ENCODE peak calls at places on chromosomes 16 and 17, in ten cellular contexts. I, B, O, L, X, K, T, F, C and Y are unnamed samples.

GRCh38 chr16:89410794-89411309 is 79.5 kb downstream of the ANKRD11 start:
- DNase-seq in I (peak; percentile 55), B (peak; percentile 31), O (peak; percentile 55), L (no peak), X (peak; percentile 82), K (peak; percentile 98), T (no peak), F (peak; percentile 43), C (peak; percentile 66), Y (peak; percentile 84)

GRCh38 chr17:46929413-46929812 is 6.5 kb downstream of the GOSR2 start:
- DNase-seq in I (no peak), B (no peak), O (no peak), L (no peak), X (no peak), K (no peak), T (no peak), F (no peak), C (no peak), Y (no peak)

GRCh38 chr17:2924211-2924610 is 128.0 kb downstream of the RAP1GAP2 start:
- DNase-seq in I (no peak), B (no peak), O (no peak), L (no peak), X (no peak), K (no peak), T (no peak), F (no peak), C (no peak), Y (no peak)

GRCh38 chr17:55433629-55434422 is 12.2 kb upstream of the MMD start:
- DNase-seq in I (no peak), B (no peak), O (no peak), L (no peak), X (no peak), K (peak; percentile 48), T (no peak), F (no peak), C (peak; percentile 70), Y (no peak)

GRCh38 chr16:63983401-63983800 is 1138.5 kb downstream of the CDH11 start:
- DNase-seq in I (no peak), B (no peak), O (no peak), L (no peak), X (no peak), K (no peak), T (no peak), F (no peak), C (no peak), Y (no peak)

GRCh38 chr16:1527836-1528811 is 5.3 kb upstream of the TMEM204 start:
- DNase-seq in I (peak; percentile 80), B (no peak), O (peak; percentile 69), L (no peak), X (no peak), K (peak; percentile 78), T (no peak), F (no peak), C (no peak), Y (no peak)

GRCh38 chr17:58215685-58216084 is 3.4 kb downstream of the MKS1 start:
- DNase-seq in I (no peak), B (no peak), O (no peak), L (no peak), X (no peak), K (no peak), T (no peak), F (no peak), C (no peak), Y (no peak)

GRCh38 chr16:46763147-46763546 is 15.0 kb upstream of the MYLK3 start:
- DNase-seq in I (peak; percentile 84), B (no peak), O (peak; percentile 84), L (no peak), X (no peak), K (no peak), T (no peak), F (no peak), C (no peak), Y (no peak)

GRCh38 chr16:11290102-11290893 is 9.2 kb upstream of the PRM1 start:
- DNase-seq in I (no peak), B (no peak), O (no peak), L (no peak), X (no peak), K (no peak), T (no peak), F (no peak), C (no peak), Y (no peak)

GRCh38 chr17:39661044-39661406 is 4.1 kb upstream of the TCAP start:
- DNase-seq in I (peak; percentile 69), B (no peak), O (no peak), L (no peak), X (no peak), K (no peak), T (no peak), F (no peak), C (no peak), Y (no peak)

GRCh38 chr17:39660011-39660360 is 5.2 kb upstream of the TCAP start:
- DNase-seq in I (no peak), B (no peak), O (no peak), L (no peak), X (no peak), K (no peak), T (no peak), F (no peak), C (no peak), Y (no peak)

GRCh38 chr17:39659286-39660010 is 5.7 kb upstream of the TCAP start:
- DNase-seq in I (no peak), B (no peak), O (peak; percentile 44), L (no peak), X (no peak), K (no peak), T (no peak), F (no peak), C (no peak), Y (no peak)

GRCh38 chr17:39661744-39662541 is 3.2 kb upstream of the TCAP start:
- DNase-seq in I (no peak), B (no peak), O (no peak), L (no peak), X (no peak), K (no peak), T (no peak), F (no peak), C (no peak), Y (no peak)

GRCh38 chr17:39660397-39661043 is 4.6 kb upstream of the TCAP start:
- DNase-seq in I (no peak), B (no peak), O (no peak), L (no peak), X (no peak), K (no peak), T (no peak), F (no peak), C (no peak), Y (no peak)
- H3K4me3 ChIP-seq in I (peak overlapping the region; percentile 29), B (no peak overlapping the region), O (no peak overlapping the region), L (no peak overlapping the region), X (no peak overlapping the region), K (no peak overlapping the region), T (peak overlapping the region; percentile 16), F (no peak overlapping the region), C (no peak overlapping the region), Y (no peak overlapping the region)

GRCh38 chr16:50065241-50065623 is 538 bp upstream of the HEATR3 start:
- DNase-seq in I (no peak), B (no peak), O (no peak), L (no peak), X (no peak), K (no peak), T (no peak), F (no peak), C (no peak), Y (no peak)
- H3K27ac ChIP-seq in I (peak overlapping the region; percentile 99), B (peak overlapping the region; percentile 21), O (peak overlapping the region; percentile 98), L (no peak overlapping the region), X (peak overlapping the region; percentile 98), K (peak overlapping the region; percentile 95), T (peak overlapping the region; percentile 97), F (peak overlapping the region; percentile 93), C (no peak overlapping the region), Y (peak overlapping the region; percentile 97)

DNA sequence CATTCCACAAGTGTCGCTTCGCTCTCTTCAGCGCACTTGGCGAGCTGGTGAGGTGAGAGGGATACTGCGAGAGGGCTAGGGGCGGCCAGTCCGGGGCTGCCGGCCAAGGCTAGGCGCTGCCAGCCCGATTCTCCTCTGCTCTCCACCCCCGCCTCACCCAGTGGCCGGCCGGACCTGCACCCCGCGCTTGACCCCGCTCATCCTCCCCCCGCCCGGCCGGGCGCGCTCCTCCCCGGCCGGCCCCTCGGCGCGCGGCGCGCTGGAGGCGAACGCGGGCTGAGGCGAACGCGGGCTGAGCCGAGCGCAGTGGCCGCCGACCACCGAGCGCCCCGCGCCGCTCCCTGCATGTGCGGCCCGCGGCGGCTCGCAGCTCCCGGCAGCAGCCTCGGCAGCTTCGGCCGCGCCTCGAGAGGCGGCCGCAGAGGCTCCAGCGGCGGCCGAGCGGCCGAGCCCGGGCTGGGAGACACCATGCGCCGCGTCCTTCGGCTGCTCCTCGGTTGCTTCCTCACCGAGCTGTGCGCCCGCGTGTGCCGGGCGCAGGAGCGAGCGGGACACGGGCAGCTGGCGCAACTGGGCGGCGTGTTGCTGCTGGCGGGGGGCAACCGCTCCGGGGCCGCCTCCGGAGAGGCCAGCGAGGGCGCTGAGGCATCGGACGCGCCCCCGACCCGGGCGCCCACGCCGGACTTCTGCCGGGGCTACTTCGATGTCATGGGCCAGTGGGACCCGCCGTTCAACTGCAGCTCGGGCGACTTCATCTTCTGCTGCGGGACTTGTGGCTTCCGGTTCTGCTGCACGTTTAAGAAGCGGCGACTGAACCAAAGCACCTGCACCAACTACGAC is at the start of gene SHISA9:
- DNase-seq in I (no peak), B (no peak), O (no peak), L (no peak), X (no peak), K (no peak), T (no peak), F (no peak), C (no peak), Y (no peak)
- H3K4me3 ChIP-seq in I (peak within 1 kb of the TSS; percentile 52), B (peak within 1 kb of the TSS; percentile 56), O (peak within 1 kb of the TSS; percentile 9), L (peak within 1 kb of the TSS; percentile 89), X (no peak within 1 kb of the TSS), K (no peak within 1 kb of the TSS), T (peak within 1 kb of the TSS; percentile 34), F (peak within 1 kb of the TSS; percentile 4), C (no peak within 1 kb of the TSS), Y (peak within 1 kb of the TSS; percentile 62)

GRCh38 chr17:82204831-82205719 is 7.6 kb downstream of the CCDC57 start:
- DNase-seq in I (no peak), B (no peak), O (no peak), L (no peak), X (no peak), K (no peak), T (no peak), F (no peak), C (peak; percentile 84), Y (no peak)
- H3K27ac ChIP-seq in I (peak overlapping the region; percentile 76), B (no peak overlapping the region), O (peak overlapping the region; percentile 39), L (no peak overlapping the region), X (peak overlapping the region; percentile 84), K (no peak overlapping the region), T (peak overlapping the region; percentile 91), F (no peak overlapping the region), C (no peak overlapping the region), Y (no peak overlapping the region)

DNA sequence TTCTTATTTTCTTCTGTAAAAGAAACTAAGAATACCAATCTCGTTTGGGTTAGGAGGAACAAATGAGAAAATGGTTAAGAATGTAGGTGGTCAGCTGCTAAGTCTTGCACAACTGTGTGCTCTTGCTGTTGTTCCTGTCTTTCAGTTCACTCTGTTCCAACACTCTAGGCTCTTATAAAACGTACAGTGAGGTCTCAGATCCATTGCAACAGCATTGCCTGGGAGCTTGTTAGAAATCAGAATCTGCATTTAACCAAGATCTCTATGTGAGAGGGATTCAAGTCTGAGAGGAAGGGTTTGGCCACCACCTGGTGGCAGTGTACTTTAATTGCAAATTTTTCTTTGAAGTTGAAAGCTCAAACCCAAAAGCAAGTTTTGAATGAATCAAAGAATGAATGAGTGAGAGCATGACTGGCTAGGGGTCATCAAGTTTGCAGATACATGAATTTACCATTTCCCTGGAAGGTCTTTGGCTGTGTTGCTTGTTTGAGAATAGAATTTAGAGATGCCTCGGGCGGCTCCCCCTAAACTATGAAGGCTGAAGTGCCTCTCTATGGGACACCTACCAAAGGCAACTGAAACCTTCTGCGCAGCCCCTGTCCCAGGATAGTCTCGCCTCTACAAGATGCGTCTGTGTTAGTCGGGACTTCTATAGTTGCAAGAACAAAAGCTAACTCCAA is 2.5 kb downstream of the ALOX15B start:
- DNase-seq in I (no peak), B (no peak), O (no peak), L (peak; percentile 47), X (no peak), K (peak; percentile 68), T (no peak), F (peak; percentile 57), C (no peak), Y (no peak)
- H3K4me3 ChIP-seq in I (no peak overlapping the region), B (no peak overlapping the region), O (no peak overlapping the region), L (no peak overlapping the region), X (no peak overlapping the region), K (no peak overlapping the region), T (peak overlapping the region; percentile 37), F (no peak overlapping the region), C (no peak overlapping the region), Y (peak overlapping the region; percentile 26)